ENCODE peak calls at places on chromosomes 3 and 15, in four cellular contexts. One of them, this sample, is unnamed.

GRCh38 chr3:126665221-126665936 is 10.5 kb upstream of the TXNRD3 start:
- DNase-seq in GM13976: no peak
- DNase-seq in HCT116: no peak
- DNase-seq in RWPE1: no peak
- DNase-seq in this sample: no peak

GRCh38 chr3:4888913-4889846 is 90.1 kb upstream of the BHLHE40 start:
- DNase-seq in GM13976: peak; percentile 51
- DNase-seq in HCT116: no peak
- DNase-seq in RWPE1: no peak
- DNase-seq in this sample: no peak

GRCh38 chr3:185561958-185562357 is 9.6 kb upstream of the LIPH start:
- DNase-seq in GM13976: no peak
- DNase-seq in HCT116: no peak
- DNase-seq in RWPE1: no peak
- DNase-seq in this sample: no peak

GRCh38 chr3:47949979-47950378 is 66.2 kb downstream of the MAP4 start:
- DNase-seq in GM13976: no peak
- DNase-seq in HCT116: no peak
- DNase-seq in RWPE1: no peak
- DNase-seq in this sample: no peak

GRCh38 chr3:194985031-194985578 is 285.9 kb downstream of the XXYLT1 start:
- DNase-seq in GM13976: no peak
- DNase-seq in HCT116: peak; percentile 27
- DNase-seq in RWPE1: no peak
- DNase-seq in this sample: no peak

GRCh38 chr3:156553705-156554356 is 1.1 kb downstream of the SSR3 start:
- DNase-seq in GM13976: no peak
- DNase-seq in HCT116: peak; percentile 1
- DNase-seq in RWPE1: no peak
- DNase-seq in this sample: peak; percentile 54

GRCh38 chr3:119625451-119626153 is 27.9 kb downstream of the PLA1A start:
- DNase-seq in GM13976: no peak
- DNase-seq in HCT116: no peak
- DNase-seq in RWPE1: no peak
- DNase-seq in this sample: no peak

GRCh38 chr15:38226867-38227266 is 25.8 kb upstream of the SPRED1 start:
- DNase-seq in GM13976: no peak
- DNase-seq in HCT116: peak; percentile 85
- DNase-seq in RWPE1: peak; percentile 79
- DNase-seq in this sample: peak; percentile 95

GRCh38 chr15:69138963-69139362 is 21.5 kb upstream of the GLCE start:
- DNase-seq in GM13976: no peak
- DNase-seq in HCT116: no peak
- DNase-seq in RWPE1: no peak
- DNase-seq in this sample: no peak

GRCh38 chr3:125211523-125212095 is 939 bp downstream of the SLC12A8 start:
- DNase-seq in GM13976: no peak
- DNase-seq in HCT116: no peak
- DNase-seq in RWPE1: no peak
- DNase-seq in this sample: peak; percentile 8

GRCh38 chr15:95840004-95840403 is 490.5 kb upstream of the NR2F2 start:
- DNase-seq in GM13976: no peak
- DNase-seq in HCT116: no peak
- DNase-seq in RWPE1: no peak
- DNase-seq in this sample: no peak

GRCh38 chr3:63364495-63364894 is 86.4 kb downstream of the SYNPR start:
- DNase-seq in GM13976: no peak
- DNase-seq in HCT116: no peak
- DNase-seq in RWPE1: peak; percentile 12
- DNase-seq in this sample: peak; percentile 42

GRCh38 chr3:12351145-12351544 is 62.3 kb downstream of the PPARG start:
- DNase-seq in GM13976: no peak
- DNase-seq in HCT116: no peak
- DNase-seq in RWPE1: no peak
- DNase-seq in this sample: peak; percentile 79

GRCh38 chr3:12353796-12354505 is 65.1 kb downstream of the PPARG start:
- DNase-seq in GM13976: no peak
- DNase-seq in HCT116: no peak
- DNase-seq in RWPE1: no peak
- DNase-seq in this sample: peak; percentile 89

GRCh38 chr3:12350151-12350813 is 61.4 kb downstream of the PPARG start:
- DNase-seq in GM13976: no peak
- DNase-seq in HCT116: no peak
- DNase-seq in RWPE1: no peak
- DNase-seq in this sample: peak; percentile 95

GRCh38 chr3:12356175-12356574 is 67.3 kb downstream of the PPARG start:
- DNase-seq in GM13976: no peak
- DNase-seq in HCT116: no peak
- DNase-seq in RWPE1: no peak
- DNase-seq in this sample: no peak

GRCh38 chr3:12352253-12352652 is 63.4 kb downstream of the PPARG start:
- DNase-seq in GM13976: no peak
- DNase-seq in HCT116: no peak
- DNase-seq in RWPE1: no peak
- DNase-seq in this sample: no peak
- TF ChIP-seq CTCF in GM13976: no peak
- TF ChIP-seq CTCF in HCT116: no peak
- TF ChIP-seq CTCF in RWPE1: no peak
- TF ChIP-seq CTCF in this sample: no peak

GRCh38 chr15:52464040-52464439 is 64.6 kb downstream of the MYO5A start:
- DNase-seq in GM13976: no peak
- DNase-seq in HCT116: no peak
- DNase-seq in RWPE1: no peak
- DNase-seq in this sample: no peak

GRCh38 chr15:52464478-52464877 is 64.2 kb downstream of the MYO5A start:
- DNase-seq in GM13976: peak; percentile 50
- DNase-seq in HCT116: no peak
- DNase-seq in RWPE1: no peak
- DNase-seq in this sample: no peak

GRCh38 chr15:52463638-52464037 is 65.0 kb downstream of the MYO5A start:
- DNase-seq in GM13976: peak; percentile 43
- DNase-seq in HCT116: no peak
- DNase-seq in RWPE1: no peak
- DNase-seq in this sample: peak; percentile 9

GRCh38 chr15:52466716-52467115 is 62.0 kb downstream of the MYO5A start:
- DNase-seq in GM13976: no peak
- DNase-seq in HCT116: no peak
- DNase-seq in RWPE1: no peak
- DNase-seq in this sample: no peak

GRCh38 chr15:52466134-52466701 is 62.5 kb downstream of the MYO5A start:
- DNase-seq in GM13976: peak; percentile 84
- DNase-seq in HCT116: no peak
- DNase-seq in RWPE1: no peak
- DNase-seq in this sample: no peak
- TF ChIP-seq CTCF in GM13976: peak; percentile 61
- TF ChIP-seq CTCF in HCT116: no peak
- TF ChIP-seq CTCF in RWPE1: no peak
- TF ChIP-seq CTCF in this sample: no peak

DNA sequence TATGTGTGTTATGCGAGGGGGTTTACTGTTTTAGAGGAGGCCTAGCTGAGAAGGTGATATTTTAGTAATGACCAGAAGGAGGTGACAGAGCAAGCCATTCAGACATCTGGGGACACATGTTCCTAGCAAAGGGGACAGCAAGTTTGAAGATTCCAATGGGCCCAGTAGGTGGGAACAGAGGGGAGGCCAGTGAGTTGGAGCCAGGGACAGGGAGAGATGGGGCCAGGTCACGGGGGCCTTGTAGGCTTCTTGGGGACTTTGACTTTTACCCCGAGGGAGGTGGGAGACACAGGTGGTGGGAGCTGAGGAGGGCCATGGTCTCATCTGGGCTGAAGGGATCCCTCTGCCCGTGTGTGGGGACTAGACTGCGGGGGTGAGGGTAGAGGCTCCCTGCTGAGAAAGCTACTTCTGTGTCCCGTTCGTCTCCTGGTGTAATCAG is 72.5 kb downstream of the MGLL start:
- DNase-seq in GM13976: no peak
- DNase-seq in HCT116: no peak
- DNase-seq in RWPE1: no peak
- DNase-seq in this sample: no peak
- TF ChIP-seq CTCF in GM13976: peak; percentile 13
- TF ChIP-seq CTCF in HCT116: no peak
- TF ChIP-seq CTCF in RWPE1: no peak
- TF ChIP-seq CTCF in this sample: no peak

GRCh38 chr15:90698629-90699028 is 18.5 kb upstream of the BLM start:
- DNase-seq in GM13976: no peak
- DNase-seq in HCT116: no peak
- DNase-seq in RWPE1: no peak
- DNase-seq in this sample: no peak

GRCh38 chr15:90705212-90705611 is 11.9 kb upstream of the BLM start:
- DNase-seq in GM13976: no peak
- DNase-seq in HCT116: no peak
- DNase-seq in RWPE1: no peak
- DNase-seq in this sample: no peak

GRCh38 chr15:90701048-90701447 is 16.1 kb upstream of the BLM start:
- DNase-seq in GM13976: no peak
- DNase-seq in HCT116: no peak
- DNase-seq in RWPE1: no peak
- DNase-seq in this sample: no peak

GRCh38 chr15:90703455-90703854 is 13.7 kb upstream of the BLM start:
- DNase-seq in GM13976: no peak
- DNase-seq in HCT116: no peak
- DNase-seq in RWPE1: no peak
- DNase-seq in this sample: no peak

DNA sequence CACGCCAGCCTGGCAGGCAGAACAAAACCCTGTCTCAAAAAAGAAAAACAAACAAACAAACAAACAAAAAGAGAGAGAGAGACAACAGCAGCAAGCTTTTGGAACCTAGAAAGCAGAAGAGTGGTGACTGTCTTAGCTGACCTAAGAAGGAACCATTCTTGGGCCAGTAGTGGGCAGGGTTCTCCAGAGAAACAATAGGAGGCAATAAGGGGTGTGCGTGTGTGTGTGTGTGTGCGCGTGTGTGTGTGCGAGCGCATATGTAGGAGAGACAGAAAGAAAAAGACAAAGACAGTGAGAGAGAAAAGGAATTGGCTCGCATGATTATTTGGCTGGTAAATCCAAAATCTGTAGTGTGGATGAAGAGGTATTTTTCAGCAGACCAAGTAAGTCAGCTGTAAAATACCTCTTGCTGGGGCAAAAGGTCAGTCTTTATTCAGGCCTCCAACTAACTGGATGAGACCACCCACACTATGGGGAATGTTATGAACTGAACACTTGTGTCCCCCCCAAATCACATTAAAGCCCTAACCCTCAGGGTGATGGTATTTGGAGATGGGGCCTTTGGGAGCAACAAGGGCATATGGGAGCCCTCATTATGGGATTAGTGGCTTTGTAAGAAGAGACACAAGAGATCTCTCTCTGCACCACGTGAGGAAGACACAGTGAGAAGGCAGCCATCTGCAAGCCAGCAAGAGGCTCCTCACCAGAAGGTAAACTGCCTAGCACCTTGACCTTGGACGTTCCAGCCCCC is 15.1 kb upstream of the BLM start:
- DNase-seq in GM13976: no peak
- DNase-seq in HCT116: no peak
- DNase-seq in RWPE1: no peak
- DNase-seq in this sample: no peak
- TF ChIP-seq CTCF in GM13976: no peak
- TF ChIP-seq CTCF in HCT116: no peak
- TF ChIP-seq CTCF in RWPE1: no peak
- TF ChIP-seq CTCF in this sample: no peak

DNA sequence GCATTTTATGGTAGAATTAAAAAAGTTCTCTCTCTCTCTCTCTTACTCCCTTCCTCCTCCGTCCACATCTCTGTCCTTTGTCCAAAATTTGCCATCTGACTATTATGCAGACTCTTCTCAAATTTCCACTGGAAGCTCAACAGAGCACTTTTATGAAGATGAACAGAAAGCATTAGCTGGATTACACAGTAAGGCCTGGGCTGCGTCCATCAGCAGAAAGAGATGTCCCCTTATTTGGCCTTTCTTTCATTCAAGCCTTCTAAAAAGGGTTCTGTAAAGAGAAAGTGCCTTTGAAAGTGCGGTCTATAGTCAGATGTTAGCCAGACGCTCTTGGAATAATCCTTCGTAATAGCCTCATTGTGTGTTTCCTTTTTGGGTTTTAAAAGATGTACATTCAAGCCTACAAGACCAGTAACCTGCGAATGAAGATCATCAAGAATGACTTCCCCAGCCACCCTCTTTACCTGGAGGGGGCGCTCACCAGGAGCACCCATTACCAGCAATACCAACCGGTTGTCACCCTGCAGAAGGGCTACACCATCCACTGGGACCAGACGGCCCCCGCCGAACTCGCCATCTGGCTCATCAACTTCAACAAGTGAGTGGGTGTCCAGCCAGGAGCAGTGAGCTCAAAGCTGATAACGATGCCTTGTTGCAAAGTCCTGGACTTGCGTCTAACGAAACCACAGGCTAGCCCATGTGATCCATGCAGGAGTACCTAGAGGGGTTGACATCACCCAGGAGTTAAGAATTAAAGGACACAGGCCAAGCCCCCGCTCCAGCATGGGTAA is 53.1 kb downstream of the MESD start:
- DNase-seq in GM13976: no peak
- DNase-seq in HCT116: no peak
- DNase-seq in RWPE1: no peak
- DNase-seq in this sample: no peak
- TF ChIP-seq CTCF in GM13976: no peak
- TF ChIP-seq CTCF in HCT116: no peak
- TF ChIP-seq CTCF in RWPE1: no peak
- TF ChIP-seq CTCF in this sample: no peak

GRCh38 chr3:112304611-112305010 is 10.6 kb upstream of the SLC9C1 start:
- DNase-seq in GM13976: no peak
- DNase-seq in HCT116: no peak
- DNase-seq in RWPE1: no peak
- DNase-seq in this sample: no peak
- TF ChIP-seq CTCF in GM13976: no peak
- TF ChIP-seq CTCF in HCT116: peak; percentile 26
- TF ChIP-seq CTCF in RWPE1: no peak
- TF ChIP-seq CTCF in this sample: no peak

DNA sequence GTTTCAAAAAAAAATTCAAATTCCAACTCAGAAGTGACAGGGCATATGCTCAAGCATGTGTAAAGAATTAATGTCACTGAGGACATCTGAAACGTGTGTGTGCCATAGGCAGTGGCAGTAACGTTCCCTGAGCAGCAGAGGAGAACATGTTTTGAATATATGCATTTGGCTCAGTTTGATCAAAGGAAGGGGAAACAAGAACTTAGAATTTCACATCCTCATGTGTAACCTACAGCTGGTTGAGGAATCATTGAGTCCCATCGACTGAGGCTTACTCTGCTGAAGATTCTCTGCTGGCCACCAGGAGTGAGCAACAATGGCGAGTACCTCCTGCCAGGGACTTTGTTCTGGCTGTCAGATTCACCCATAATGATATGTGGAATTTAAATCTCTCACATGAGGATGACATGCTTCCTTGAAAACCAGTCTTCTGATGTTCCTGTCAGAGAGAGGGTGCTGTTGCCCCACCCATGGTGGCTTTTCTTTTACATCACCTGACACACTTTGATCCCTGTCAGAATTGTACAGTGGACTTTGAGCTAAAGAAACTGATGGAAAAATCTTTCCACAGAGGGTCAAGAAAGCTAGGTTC is 21.3 kb downstream of the GORASP1 start:
- DNase-seq in GM13976: peak; percentile 25
- DNase-seq in HCT116: no peak
- DNase-seq in RWPE1: no peak
- DNase-seq in this sample: no peak
- TF ChIP-seq CTCF in GM13976: no peak
- TF ChIP-seq CTCF in HCT116: no peak
- TF ChIP-seq CTCF in RWPE1: no peak
- TF ChIP-seq CTCF in this sample: no peak

This sample was measured in MCF 10A.